ENCODE peak calls at places on chromosomes 2 and 18, in ten cellular contexts. One of them, this sample, is unnamed.
A peak's percentile ranks its signal among the peaks of the same experiment; 100 is the strongest.

GRCh38 chr2:239211391-239212094 is 189.3 kb downstream of the HDAC4 start:
- DNase-seq in brain microvascular endothelial cell: no peak
- DNase-seq in RWPE2: no peak
- DNase-seq in AG04450: no peak
- DNase-seq in HCT116: no peak
- DNase-seq in cardiac muscle cell: no peak
- DNase-seq in GM13976: no peak
- DNase-seq in fibroblast of the aortic adventitia: peak; percentile 29
- DNase-seq in fibroblast of villous mesenchyme: no peak
- DNase-seq in body of pancreas: no peak
- DNase-seq in this sample: no peak

GRCh38 chr18:58135806-58136331 is 91.8 kb downstream of the NEDD4L start:
- DNase-seq in RWPE2: no peak
- DNase-seq in fibroblast of the aortic adventitia: peak; percentile 73
- DNase-seq in GM13976: peak; percentile 82
- DNase-seq in HCT116: peak; percentile 67
- DNase-seq in AG04450: peak; percentile 45
- DNase-seq in brain microvascular endothelial cell: peak; percentile 57
- DNase-seq in fibroblast of villous mesenchyme: peak; percentile 87
- DNase-seq in body of pancreas: peak; percentile 66
- DNase-seq in cardiac muscle cell: peak; percentile 71
- DNase-seq in this sample: peak; percentile 80

GRCh38 chr2:79860233-79861058 is 347.6 kb downstream of the CTNNA2 start:
- DNase-seq in cardiac muscle cell: peak; percentile 61
- DNase-seq in HCT116: no peak
- DNase-seq in body of pancreas: no peak
- DNase-seq in RWPE2: no peak
- DNase-seq in fibroblast of villous mesenchyme: peak; percentile 11
- DNase-seq in brain microvascular endothelial cell: no peak
- DNase-seq in GM13976: no peak
- DNase-seq in AG04450: no peak
- DNase-seq in fibroblast of the aortic adventitia: peak; percentile 1
- DNase-seq in this sample: no peak

GRCh38 chr2:5373200-5373599 is 319.0 kb upstream of the SOX11 start:
- DNase-seq in AG04450: no peak
- DNase-seq in fibroblast of the aortic adventitia: no peak
- DNase-seq in RWPE2: no peak
- DNase-seq in cardiac muscle cell: peak; percentile 63
- DNase-seq in body of pancreas: no peak
- DNase-seq in fibroblast of villous mesenchyme: no peak
- DNase-seq in brain microvascular endothelial cell: peak; percentile 16
- DNase-seq in HCT116: no peak
- DNase-seq in GM13976: no peak
- DNase-seq in this sample: no peak

GRCh38 chr2:64537991-64538390 is 13.9 kb downstream of the AFTPH start:
- DNase-seq in brain microvascular endothelial cell: no peak
- DNase-seq in fibroblast of villous mesenchyme: peak; percentile 7
- DNase-seq in body of pancreas: no peak
- DNase-seq in cardiac muscle cell: no peak
- DNase-seq in HCT116: no peak
- DNase-seq in RWPE2: no peak
- DNase-seq in AG04450: no peak
- DNase-seq in GM13976: no peak
- DNase-seq in fibroblast of the aortic adventitia: peak; percentile 20
- DNase-seq in this sample: no peak

GRCh38 chr2:217332392-217332791 is 472.5 kb upstream of the TNP1 start:
- DNase-seq in RWPE2: no peak
- DNase-seq in HCT116: no peak
- DNase-seq in AG04450: no peak
- DNase-seq in GM13976: no peak
- DNase-seq in fibroblast of the aortic adventitia: no peak
- DNase-seq in body of pancreas: no peak
- DNase-seq in brain microvascular endothelial cell: no peak
- DNase-seq in fibroblast of villous mesenchyme: no peak
- DNase-seq in cardiac muscle cell: no peak
- DNase-seq in this sample: no peak

GRCh38 chr18:3294435-3295080 is 32.6 kb downstream of the MYL12B start:
- DNase-seq in fibroblast of villous mesenchyme: no peak
- DNase-seq in cardiac muscle cell: no peak
- DNase-seq in AG04450: no peak
- DNase-seq in GM13976: no peak
- DNase-seq in brain microvascular endothelial cell: peak; percentile 69
- DNase-seq in HCT116: no peak
- DNase-seq in body of pancreas: no peak
- DNase-seq in RWPE2: no peak
- DNase-seq in fibroblast of the aortic adventitia: peak; percentile 67
- DNase-seq in this sample: no peak

GRCh38 chr2:25204190-25204838 is 35.9 kb upstream of the POMC start:
- DNase-seq in fibroblast of the aortic adventitia: no peak
- DNase-seq in body of pancreas: no peak
- DNase-seq in GM13976: peak; percentile 74
- DNase-seq in AG04450: no peak
- DNase-seq in brain microvascular endothelial cell: no peak
- DNase-seq in HCT116: no peak
- DNase-seq in cardiac muscle cell: no peak
- DNase-seq in fibroblast of villous mesenchyme: no peak
- DNase-seq in RWPE2: no peak
- DNase-seq in this sample: no peak

GRCh38 chr2:68426885-68427579 is 40.1 kb downstream of the FBXO48 start:
- DNase-seq in RWPE2: no peak
- DNase-seq in HCT116: no peak
- DNase-seq in brain microvascular endothelial cell: peak; percentile 31
- DNase-seq in fibroblast of the aortic adventitia: peak; percentile 10
- DNase-seq in fibroblast of villous mesenchyme: peak; percentile 88
- DNase-seq in AG04450: peak; percentile 34
- DNase-seq in cardiac muscle cell: no peak
- DNase-seq in GM13976: no peak
- DNase-seq in body of pancreas: no peak
- DNase-seq in this sample: no peak

GRCh38 chr2:62939735-62940491 is 110.7 kb upstream of the OTX1 start:
- DNase-seq in GM13976: no peak
- DNase-seq in RWPE2: no peak
- DNase-seq in body of pancreas: no peak
- DNase-seq in cardiac muscle cell: no peak
- DNase-seq in fibroblast of the aortic adventitia: peak; percentile 84
- DNase-seq in HCT116: no peak
- DNase-seq in AG04450: peak; percentile 37
- DNase-seq in brain microvascular endothelial cell: peak; percentile 87
- DNase-seq in fibroblast of villous mesenchyme: peak; percentile 50
- DNase-seq in this sample: no peak

GRCh38 chr18:51278045-51278649 is 80.7 kb upstream of the MEX3C start:
- DNase-seq in body of pancreas: peak; percentile 43
- DNase-seq in cardiac muscle cell: peak; percentile 72
- DNase-seq in fibroblast of villous mesenchyme: no peak
- DNase-seq in RWPE2: no peak
- DNase-seq in AG04450: no peak
- DNase-seq in fibroblast of the aortic adventitia: peak; percentile 10
- DNase-seq in HCT116: peak; percentile 57
- DNase-seq in GM13976: no peak
- DNase-seq in brain microvascular endothelial cell: peak; percentile 38
- DNase-seq in this sample: peak; percentile 66

GRCh38 chr2:234138836-234139235 is 88.3 kb downstream of the SPP2 start:
- DNase-seq in HCT116: no peak
- DNase-seq in RWPE2: no peak
- DNase-seq in fibroblast of villous mesenchyme: no peak
- DNase-seq in fibroblast of the aortic adventitia: no peak
- DNase-seq in GM13976: no peak
- DNase-seq in brain microvascular endothelial cell: no peak
- DNase-seq in body of pancreas: no peak
- DNase-seq in AG04450: no peak
- DNase-seq in cardiac muscle cell: no peak
- DNase-seq in this sample: no peak

GRCh38 chr2:173427887-173428683 is 73.4 kb downstream of the CDCA7 start:
- DNase-seq in fibroblast of the aortic adventitia: peak; percentile 47
- DNase-seq in fibroblast of villous mesenchyme: peak; percentile 58
- DNase-seq in brain microvascular endothelial cell: peak; percentile 56
- DNase-seq in GM13976: no peak
- DNase-seq in body of pancreas: peak; percentile 47
- DNase-seq in AG04450: no peak
- DNase-seq in cardiac muscle cell: peak; percentile 51
- DNase-seq in HCT116: no peak
- DNase-seq in RWPE2: peak; percentile 85
- DNase-seq in this sample: peak; percentile 11

GRCh38 chr18:5294618-5295230 is 802 bp downstream of the ZBTB14 start:
- DNase-seq in HCT116: no peak
- DNase-seq in fibroblast of the aortic adventitia: peak; percentile 56
- DNase-seq in RWPE2: no peak
- DNase-seq in body of pancreas: no peak
- DNase-seq in fibroblast of villous mesenchyme: peak; percentile 65
- DNase-seq in cardiac muscle cell: peak; percentile 70
- DNase-seq in brain microvascular endothelial cell: peak; percentile 40
- DNase-seq in AG04450: no peak
- DNase-seq in GM13976: no peak
- DNase-seq in this sample: peak; percentile 41

GRCh38 chr2:148534416-148535205 is 109.9 kb upstream of the EPC2 start:
- DNase-seq in fibroblast of the aortic adventitia: peak; percentile 45
- DNase-seq in cardiac muscle cell: peak; percentile 77
- DNase-seq in brain microvascular endothelial cell: no peak
- DNase-seq in RWPE2: no peak
- DNase-seq in GM13976: no peak
- DNase-seq in fibroblast of villous mesenchyme: peak; percentile 44
- DNase-seq in AG04450: no peak
- DNase-seq in body of pancreas: no peak
- DNase-seq in HCT116: no peak
- DNase-seq in this sample: no peak

DNA sequence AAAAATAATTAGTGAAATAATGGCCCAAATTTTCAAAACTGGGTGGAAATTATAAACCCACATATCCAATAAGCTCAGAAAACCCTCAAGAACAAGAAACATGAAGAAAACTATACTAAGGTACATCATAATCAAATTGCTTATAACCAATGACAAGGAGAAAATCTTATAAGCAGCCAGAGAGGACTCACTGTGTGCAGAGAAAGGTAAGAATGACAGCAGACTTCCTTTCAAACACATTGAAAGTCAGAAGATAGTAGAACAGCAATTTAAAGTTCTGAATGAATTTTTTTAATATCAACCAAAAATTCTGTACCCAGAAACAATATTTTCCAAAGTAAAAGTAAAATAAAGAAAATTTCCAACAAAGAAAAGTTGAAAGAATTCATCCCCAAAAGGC is 197.7 kb upstream of the RAB12 start:
- DNase-seq in cardiac muscle cell: no peak
- DNase-seq in body of pancreas: no peak
- DNase-seq in fibroblast of villous mesenchyme: no peak
- DNase-seq in RWPE2: no peak
- DNase-seq in brain microvascular endothelial cell: no peak
- DNase-seq in HCT116: no peak
- DNase-seq in fibroblast of the aortic adventitia: no peak
- DNase-seq in AG04450: no peak
- DNase-seq in GM13976: no peak
- DNase-seq in this sample: no peak
- TF ChIP-seq CTCF in cardiac muscle cell: no peak
- TF ChIP-seq CTCF in body of pancreas: no peak
- TF ChIP-seq CTCF in fibroblast of villous mesenchyme: no peak
- TF ChIP-seq CTCF in RWPE2: no peak
- TF ChIP-seq CTCF in brain microvascular endothelial cell: no peak
- TF ChIP-seq CTCF in HCT116: no peak
- TF ChIP-seq CTCF in fibroblast of the aortic adventitia: no peak
- TF ChIP-seq CTCF in AG04450: no peak
- TF ChIP-seq CTCF in GM13976: no peak
- TF ChIP-seq CTCF in this sample: no peak

DNA sequence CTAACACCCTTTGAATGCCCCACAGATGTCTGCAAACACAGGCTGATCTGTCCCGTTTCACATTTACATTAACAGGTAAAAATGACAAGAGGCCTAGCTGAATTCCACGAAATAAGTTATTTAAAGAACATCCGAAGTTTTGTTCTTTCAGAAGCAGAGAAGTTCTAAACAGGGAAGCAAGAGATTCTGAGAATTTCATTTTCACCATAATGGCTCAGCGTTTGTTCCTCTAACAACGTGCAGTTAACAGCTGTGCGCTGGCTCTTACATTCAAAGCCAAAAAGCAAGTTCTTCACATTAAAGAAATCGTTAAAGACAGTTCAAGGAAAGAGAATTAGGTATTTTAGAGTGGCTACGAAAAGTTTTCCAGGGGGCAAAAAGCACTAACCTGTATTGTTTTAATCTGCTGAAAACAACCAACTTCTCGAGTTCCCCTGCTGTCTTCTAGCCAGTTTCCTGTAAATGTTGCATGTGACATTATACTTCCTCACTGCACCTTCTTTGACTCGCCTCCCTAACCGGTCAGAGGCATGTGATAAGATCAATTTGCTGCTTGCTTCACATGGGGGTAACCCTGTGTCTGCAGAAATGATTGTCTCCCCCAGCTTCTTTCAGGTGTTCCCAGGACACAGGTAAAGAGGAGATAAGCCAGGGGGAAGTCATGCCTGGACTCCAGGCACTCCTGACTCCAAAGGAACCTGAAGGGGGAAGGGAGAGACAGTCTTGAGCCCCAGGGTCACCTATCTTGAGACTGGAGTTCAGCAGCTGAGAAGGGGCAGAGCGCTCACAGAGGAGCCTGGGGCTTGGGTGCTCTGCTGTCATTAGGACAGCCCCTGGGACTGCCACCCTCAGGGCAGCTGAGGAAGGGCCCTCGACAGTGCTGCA is 36.8 kb upstream of the WIPF1 start:
- DNase-seq in HCT116: no peak
- DNase-seq in GM13976: peak; percentile 45
- DNase-seq in AG04450: no peak
- DNase-seq in body of pancreas: no peak
- DNase-seq in fibroblast of the aortic adventitia: peak; percentile 37
- DNase-seq in brain microvascular endothelial cell: no peak
- DNase-seq in fibroblast of villous mesenchyme: peak; percentile 36
- DNase-seq in cardiac muscle cell: no peak
- DNase-seq in RWPE2: no peak
- DNase-seq in this sample: no peak
- TF ChIP-seq CTCF in HCT116: no peak
- TF ChIP-seq CTCF in GM13976: peak; percentile 38
- TF ChIP-seq CTCF in AG04450: no peak
- TF ChIP-seq CTCF in body of pancreas: no peak
- TF ChIP-seq CTCF in fibroblast of the aortic adventitia: no peak
- TF ChIP-seq CTCF in brain microvascular endothelial cell: no peak
- TF ChIP-seq CTCF in fibroblast of villous mesenchyme: no peak
- TF ChIP-seq CTCF in cardiac muscle cell: no peak
- TF ChIP-seq CTCF in RWPE2: no peak
- TF ChIP-seq CTCF in this sample: no peak

DNA sequence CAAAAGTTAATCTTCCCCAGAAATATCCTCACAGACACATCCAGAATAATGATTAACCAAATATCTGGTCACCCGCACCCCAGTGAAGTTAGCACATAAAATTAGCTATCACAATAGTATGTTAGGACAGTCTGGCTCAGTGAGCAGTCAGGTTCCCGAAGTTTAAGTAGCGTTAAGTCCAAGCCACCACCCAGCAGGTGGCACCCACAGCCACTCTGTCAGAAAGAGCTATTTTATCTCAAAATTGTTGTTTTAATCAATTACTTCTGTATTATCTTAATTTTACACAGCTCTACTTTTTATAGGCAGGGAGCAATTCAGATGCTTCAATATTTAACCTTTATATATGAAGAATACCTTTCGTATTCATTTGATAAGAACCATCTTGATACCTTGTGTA is 537.5 kb downstream of the MBD2 start:
- DNase-seq in fibroblast of villous mesenchyme: no peak
- DNase-seq in body of pancreas: no peak
- DNase-seq in RWPE2: no peak
- DNase-seq in GM13976: no peak
- DNase-seq in HCT116: no peak
- DNase-seq in fibroblast of the aortic adventitia: peak; percentile 9
- DNase-seq in AG04450: no peak
- DNase-seq in brain microvascular endothelial cell: no peak
- DNase-seq in cardiac muscle cell: no peak
- DNase-seq in this sample: no peak
- TF ChIP-seq CTCF in fibroblast of villous mesenchyme: no peak
- TF ChIP-seq CTCF in body of pancreas: no peak
- TF ChIP-seq CTCF in RWPE2: peak; percentile 24
- TF ChIP-seq CTCF in GM13976: no peak
- TF ChIP-seq CTCF in HCT116: no peak
- TF ChIP-seq CTCF in fibroblast of the aortic adventitia: no peak
- TF ChIP-seq CTCF in AG04450: no peak
- TF ChIP-seq CTCF in brain microvascular endothelial cell: peak; percentile 10
- TF ChIP-seq CTCF in cardiac muscle cell: no peak
- TF ChIP-seq CTCF in this sample: no peak

GRCh38 chr2:214310319-214310718 is 100.5 kb upstream of the VWC2L start:
- DNase-seq in HCT116: no peak
- DNase-seq in fibroblast of the aortic adventitia: no peak
- DNase-seq in fibroblast of villous mesenchyme: no peak
- DNase-seq in GM13976: no peak
- DNase-seq in cardiac muscle cell: peak; percentile 7
- DNase-seq in AG04450: no peak
- DNase-seq in brain microvascular endothelial cell: no peak
- DNase-seq in body of pancreas: no peak
- DNase-seq in RWPE2: no peak
- DNase-seq in this sample: no peak
- TF ChIP-seq CTCF in HCT116: peak; percentile 31
- TF ChIP-seq CTCF in fibroblast of the aortic adventitia: no peak
- TF ChIP-seq CTCF in fibroblast of villous mesenchyme: peak; percentile 15
- TF ChIP-seq CTCF in GM13976: peak; percentile 16
- TF ChIP-seq CTCF in cardiac muscle cell: no peak
- TF ChIP-seq CTCF in AG04450: peak; percentile 30
- TF ChIP-seq CTCF in brain microvascular endothelial cell: peak; percentile 54
- TF ChIP-seq CTCF in body of pancreas: no peak
- TF ChIP-seq CTCF in RWPE2: peak; percentile 42
- TF ChIP-seq CTCF in this sample: peak; percentile 13

This sample was measured in Calu3.